ENCODE peak calls at places on chromosomes 13 and 19, in nine cellular contexts. E is cardiac fibroblast; V is RWPE1; Q is body of pancreas; R is PC-9; N is Ammon's horn; K is astrocyte of the spinal cord; G is activated CD4-positive, alpha-beta T cell treated with anti-CD3 and anti-CD28 coated beads, Interleukin-2, amount 50 U/mL, for 48 hours; A is activated naive CD4-positive, alpha-beta T cell. B is an unnamed sample.

GRCh38 chr19:1494115-1494815 is 3.3 kb downstream of the REEP6 start:
- DNase-seq in E (no peak), V (no peak), Q (no peak), R (no peak), N (no peak), K (no peak), G (no peak), A (no peak), B (no peak)

GRCh38 chr13:87234981-87235380 is 436.2 kb upstream of the SLITRK5 start:
- DNase-seq in E (no peak), V (no peak), Q (no peak), R (no peak), N (no peak), K (peak; percentile 94), G (no peak), A (no peak), B (no peak)

GRCh38 chr19:591099-591958 is 1.6 kb downstream of the HCN2 start:
- DNase-seq in E (no peak), V (no peak), Q (no peak), R (peak; percentile 44), N (no peak), K (no peak), G (no peak), A (no peak), B (peak; percentile 76)

GRCh38 chr13:28067526-28067925 is 32.9 kb downstream of the FLT3 start:
- DNase-seq in E (no peak), V (no peak), Q (no peak), R (no peak), N (no peak), K (no peak), G (no peak), A (no peak), B (no peak)

GRCh38 chr19:31567776-31568175 is 218.5 kb upstream of the TSHZ3 start:
- DNase-seq in E (no peak), V (no peak), Q (no peak), R (no peak), N (no peak), K (no peak), G (no peak), A (no peak), B (no peak)

GRCh38 chr13:34816543-34816942 is 125.5 kb upstream of the NBEA start:
- DNase-seq in E (no peak), V (no peak), Q (no peak), R (no peak), N (peak; percentile 4), K (peak; percentile 26), G (no peak), A (no peak), B (no peak)

GRCh38 chr13:44188257-44188656 is 185.4 kb upstream of the SERP2 start:
- DNase-seq in E (peak; percentile 72), V (peak; percentile 92), Q (no peak), R (peak; percentile 46), N (no peak), K (peak; percentile 32), G (no peak), A (no peak), B (no peak)

GRCh38 chr19:16042533-16043085 is 33.7 kb upstream of the TPM4 start:
- DNase-seq in E (peak; percentile 48), V (no peak), Q (no peak), R (no peak), N (no peak), K (no peak), G (no peak), A (no peak), B (no peak)

GRCh38 chr19:17470204-17470841 is at the start of gene SLC27A1:
- DNase-seq in E (peak; percentile 99), V (peak; percentile 97), Q (peak; percentile 99), R (peak; percentile 99), N (peak; percentile 99), K (peak; percentile 100), G (peak; percentile 95), A (peak; percentile 85), B (peak; percentile 100)

GRCh38 chr19:39951686-39952085 is 17.3 kb upstream of the FCGBP start:
- DNase-seq in E (peak; percentile 67), V (peak; percentile 20), Q (no peak), R (no peak), N (no peak), K (peak; percentile 10), G (no peak), A (no peak), B (no peak)

GRCh38 chr19:47398707-47399106 is 20.6 kb downstream of the MEIS3 start:
- DNase-seq in E (no peak), V (no peak), Q (no peak), R (no peak), N (no peak), K (no peak), G (no peak), A (no peak), B (no peak)

GRCh38 chr13:96068729-96069128 is 15.5 kb upstream of the UGGT2 start:
- DNase-seq in E (no peak), V (no peak), Q (no peak), R (no peak), N (no peak), K (no peak), G (no peak), A (no peak), B (no peak)

GRCh38 chr13:98650376-98651107 is 73.6 kb upstream of the STK24 start:
- DNase-seq in E (no peak), V (peak; percentile 53), Q (peak; percentile 63), R (peak; percentile 85), N (peak; percentile 39), K (no peak), G (no peak), A (no peak), B (no peak)

GRCh38 chr19:47663911-47664771 is 49.1 kb upstream of the EHD2 start:
- DNase-seq in E (peak; percentile 99), V (peak; percentile 74), Q (peak; percentile 85), R (peak; percentile 68), N (peak; percentile 89), K (peak; percentile 99), G (no peak), A (no peak), B (peak; percentile 91)

GRCh38 chr13:100608906-100609305 is 20.3 kb upstream of the GGACT start:
- DNase-seq in E (peak; percentile 19), V (no peak), Q (no peak), R (no peak), N (no peak), K (no peak), G (peak; percentile 14), A (no peak), B (no peak)

GRCh38 chr19:38013913-38014575 is 107.0 kb downstream of the SIPA1L3 start:
- DNase-seq in E (no peak), V (no peak), Q (no peak), R (no peak), N (no peak), K (no peak), G (no peak), A (no peak), B (no peak)

GRCh38 chr19:51760811-51761356 is at the start of gene FPR2:
- DNase-seq in E (no peak), V (no peak), Q (no peak), R (no peak), N (no peak), K (no peak), G (no peak), A (no peak), B (no peak)

GRCh38 chr19:5696196-5697021 is 6.3 kb downstream of the RPL36 start:
- DNase-seq in E (no peak), V (no peak), Q (no peak), R (no peak), N (no peak), K (no peak), G (no peak), A (no peak), B (no peak)